ENCODE peak calls at places on chromosomes 1 and 21, in nine cellular contexts. M, I, K, O, J, P, H, W and D are unnamed samples.

GRCh38 chr1:30665621-30666020 is 57.8 kb downstream of the MATN1 start:
- DNase-seq in W (no peak), O (no peak), I (no peak), M (no peak), J (no peak), P (peak; percentile 28), K (no peak), H (no peak), D (no peak)

GRCh38 chr1:226604846-226605572 is 56.4 kb downstream of the STUM start:
- DNase-seq in H (no peak), M (no peak), J (peak; percentile 23), W (no peak), K (no peak), O (no peak), I (no peak), P (no peak), D (no peak)

GRCh38 chr1:208513799-208514198 is 269.6 kb upstream of the PLXNA2 start:
- DNase-seq in K (no peak), M (peak; percentile 21), J (no peak), P (no peak), W (no peak), H (no peak), O (no peak), I (no peak), D (no peak)

GRCh38 chr1:47487332-47487731 is 49.5 kb downstream of the FOXD2 start:
- DNase-seq in W (no peak), P (peak; percentile 17), J (no peak), O (no peak), K (no peak), I (no peak), H (no peak), M (no peak), D (no peak)

GRCh38 chr1:162397943-162398560 is 13.9 kb downstream of the SH2D1B start:
- DNase-seq in H (no peak), O (no peak), K (no peak), M (no peak), J (no peak), W (no peak), I (no peak), P (no peak), D (no peak)

GRCh38 chr1:160083968-160084770 is 2.8 kb downstream of the KCNJ9 start:
- DNase-seq in W (peak; percentile 93), H (peak; percentile 23), M (no peak), P (peak; percentile 96), K (peak; percentile 71), O (no peak), J (peak; percentile 89), I (peak; percentile 77), D (no peak)

GRCh38 chr1:23878668-23879067 is 10.6 kb upstream of the FUCA1 start:
- DNase-seq in J (no peak), H (no peak), K (no peak), I (no peak), P (no peak), W (no peak), O (no peak), M (no peak), D (no peak)

GRCh38 chr1:27299385-27300252 is 22.3 kb upstream of the TMEM222 start:
- DNase-seq in H (peak; percentile 96), W (peak; percentile 47), P (peak; percentile 94), O (peak; percentile 65), M (peak; percentile 86), I (peak; percentile 76), J (no peak), K (peak; percentile 55), D (no peak)

DNA sequence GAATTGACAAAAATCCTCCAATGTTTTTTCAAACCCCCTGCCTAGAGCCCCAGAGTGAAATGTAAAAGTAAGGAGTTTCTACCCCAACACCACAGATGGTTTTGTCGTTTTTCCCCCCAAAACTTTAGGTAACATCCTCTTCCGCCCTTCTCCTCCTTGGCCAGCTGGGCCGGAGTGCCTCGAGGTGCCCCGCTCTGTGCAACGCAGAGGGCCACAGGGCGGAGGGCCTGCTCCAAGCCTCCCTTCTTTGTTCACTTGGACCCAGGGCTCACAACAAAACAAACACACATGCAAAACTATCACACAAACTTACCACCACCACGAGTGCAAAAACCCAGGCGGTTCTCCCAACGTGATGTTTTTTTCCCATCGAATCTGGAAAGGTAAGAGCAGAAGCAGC is 1.9 kb downstream of the SSBP3 start:
- DNase-seq in J (no peak), W (no peak), O (no peak), I (no peak), H (no peak), K (no peak), M (no peak), P (no peak), D (no peak)
- H3K4me1 ChIP-seq in J (peaks cover 59% of the 10 kb centered on the region), W (peaks cover 29% of the 10 kb centered on the region), O (peaks cover 17% of the 10 kb centered on the region), I (peaks cover 41% of the 10 kb centered on the region), H (peaks cover 10% of the 10 kb centered on the region), K (no peaks in the 10 kb centered on the region), M (peaks cover 55% of the 10 kb centered on the region), P (peaks cover 16% of the 10 kb centered on the region), D (peaks cover 68% of the 10 kb centered on the region)

GRCh38 chr1:205512059-205513045 is 7.9 kb downstream of the CDK18 start:
- DNase-seq in W (no peak), H (no peak), M (no peak), J (no peak), O (peak; percentile 92), I (peak; percentile 44), K (no peak), P (no peak), D (no peak)

GRCh38 chr1:205515781-205516253 is 11.3 kb downstream of the CDK18 start:
- DNase-seq in I (no peak), H (no peak), O (no peak), W (no peak), M (no peak), K (no peak), P (peak; percentile 77), J (no peak), D (no peak)

GRCh38 chr1:205513774-205514173 is 9.3 kb downstream of the CDK18 start:
- DNase-seq in W (no peak), I (no peak), M (no peak), P (no peak), K (no peak), H (no peak), O (no peak), J (no peak), D (no peak)

GRCh38 chr1:205516362-205516761 is 11.9 kb downstream of the CDK18 start:
- DNase-seq in I (no peak), K (no peak), W (no peak), O (no peak), P (no peak), J (no peak), M (no peak), H (no peak), D (no peak)

DNA sequence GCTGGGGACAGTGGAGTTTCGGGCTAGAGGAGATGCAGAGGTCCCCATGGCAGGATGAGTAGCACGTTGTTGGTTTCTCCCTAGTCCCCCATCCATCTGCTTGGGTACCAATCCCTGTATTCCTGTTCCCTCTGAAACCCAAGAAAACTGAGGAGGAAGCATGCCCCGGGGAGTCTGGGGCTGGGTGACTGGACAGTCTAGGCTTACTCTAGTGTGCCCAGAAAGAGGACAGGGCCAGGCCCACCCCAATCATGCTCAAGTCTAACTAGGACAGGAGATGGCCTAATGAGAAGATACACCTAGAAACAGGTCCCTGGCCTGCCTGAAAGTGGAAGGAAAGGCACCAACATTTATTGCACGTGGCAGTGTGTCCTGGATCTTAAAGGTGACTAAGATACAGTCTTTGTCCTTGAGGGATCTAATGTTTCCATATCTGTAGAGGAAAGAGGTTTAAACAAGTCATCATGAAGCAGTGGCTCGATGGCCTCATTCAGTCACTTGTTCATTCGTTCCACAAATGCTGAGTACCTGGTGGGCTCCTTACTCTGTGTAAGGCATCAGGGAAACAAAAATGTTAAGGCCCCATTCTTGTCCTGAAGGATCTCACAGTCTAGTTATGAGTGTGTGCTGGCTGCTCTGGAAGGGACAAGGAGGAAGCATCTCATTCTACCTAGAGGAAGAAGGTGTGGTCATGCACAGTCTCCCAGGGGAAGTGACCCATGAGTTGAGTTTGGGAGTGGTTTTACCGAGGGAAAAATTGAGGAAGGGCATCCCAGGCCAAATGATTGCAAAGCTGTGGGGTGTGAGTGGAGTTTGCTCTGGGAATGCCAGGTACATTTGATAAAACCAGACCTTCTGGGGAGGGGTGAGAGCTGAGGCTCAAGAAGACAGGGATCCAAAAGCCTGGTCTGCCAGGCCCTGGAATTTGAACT is 10.0 kb downstream of the CDK18 start:
- DNase-seq in I (no peak), H (no peak), M (no peak), P (no peak), J (no peak), K (no peak), W (no peak), O (no peak), D (no peak)
- H3K4me1 ChIP-seq in I (peaks cover 26% of the 10 kb centered on the region), H (no peaks in the 10 kb centered on the region), M (peaks cover 97% of the 10 kb centered on the region), P (no peaks in the 10 kb centered on the region), J (peaks cover 15% of the 10 kb centered on the region), K (no peaks in the 10 kb centered on the region), W (peaks cover 18% of the 10 kb centered on the region), O (peaks cover 72% of the 10 kb centered on the region), D (no peaks in the 10 kb centered on the region)

GRCh38 chr21:17777321-17777720 is 41.8 kb downstream of the C21orf91 start:
- DNase-seq in O (no peak), J (no peak), W (no peak), K (no peak), M (no peak), I (no peak), H (no peak), P (no peak), D (no peak)

GRCh38 chr21:17780539-17780938 is 38.6 kb downstream of the C21orf91 start:
- DNase-seq in M (no peak), K (no peak), J (no peak), P (no peak), O (no peak), I (no peak), H (no peak), W (no peak), D (no peak)

GRCh38 chr21:17781524-17781923 is 37.6 kb downstream of the C21orf91 start:
- DNase-seq in H (no peak), W (no peak), J (no peak), K (no peak), I (no peak), M (no peak), P (no peak), O (no peak), D (no peak)

GRCh38 chr21:17782051-17782450 is 37.1 kb downstream of the C21orf91 start:
- DNase-seq in I (no peak), O (no peak), K (no peak), J (no peak), H (no peak), M (no peak), W (no peak), P (no peak), D (no peak)

DNA sequence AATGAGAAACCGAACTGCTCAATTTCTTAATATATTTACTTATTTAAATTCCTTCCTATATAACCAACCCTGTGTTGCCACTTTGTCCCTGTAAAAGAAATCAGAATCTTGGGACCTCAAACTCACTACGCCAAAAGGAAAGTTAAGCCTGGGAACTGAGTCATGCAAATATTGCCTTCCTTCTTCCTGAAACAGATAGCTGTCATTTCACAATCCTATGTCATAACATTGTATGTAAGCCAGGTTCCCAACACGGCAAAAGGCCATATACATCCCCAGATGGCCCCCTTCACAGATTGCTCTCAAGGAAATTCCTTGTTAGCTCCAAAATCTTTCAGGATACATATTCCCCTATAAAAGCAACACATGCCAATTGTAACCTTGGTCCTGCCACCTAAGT is 39.7 kb downstream of the C21orf91 start:
- DNase-seq in H (no peak), O (no peak), K (no peak), J (no peak), I (no peak), W (no peak), M (no peak), P (no peak), D (no peak)
- H3K4me1 ChIP-seq in H (no peaks in the 10 kb centered on the region), O (no peaks in the 10 kb centered on the region), K (no peaks in the 10 kb centered on the region), J (peaks cover 59% of the 10 kb centered on the region), I (no peaks in the 10 kb centered on the region), W (no peaks in the 10 kb centered on the region), M (no peaks in the 10 kb centered on the region), P (no peaks in the 10 kb centered on the region), D (no peaks in the 10 kb centered on the region)

GRCh38 chr1:3246251-3246650 is 177.2 kb downstream of the PRDM16 start:
- DNase-seq in M (no peak), O (no peak), H (no peak), P (no peak), J (peak; percentile 61), K (no peak), I (no peak), W (no peak), D (no peak)
- H3K4me1 ChIP-seq in M (no peaks in the 10 kb centered on the region), O (peaks cover 16% of the 10 kb centered on the region), H (no peaks in the 10 kb centered on the region), P (peaks cover 8% of the 10 kb centered on the region), J (no peaks in the 10 kb centered on the region), K (no peaks in the 10 kb centered on the region), I (peaks cover 30% of the 10 kb centered on the region), W (peaks cover under 1% of the 10 kb centered on the region), D (peaks cover 9% of the 10 kb centered on the region)